ENCODE peak calls at places on chromosomes 7 and 10, in six cellular contexts. One of them, this sample, is unnamed.

GRCh38 chr7:106862317-106863183 is 2.5 kb upstream of the PIK3CG start:
- DNase-seq in heart left ventricle: no peak
- DNase-seq in transverse colon: no peak
- DNase-seq in fibroblast of villous mesenchyme: peak
- DNase-seq in progenitor cell of endocrine pancreas: no peak
- DNase-seq in neural progenitor cell: no peak
- DNase-seq in this sample: no peak

GRCh38 chr10:90884414-90884813 is 12.6 kb downstream of the RPP30 start:
- DNase-seq in heart left ventricle: no peak
- DNase-seq in transverse colon: no peak
- DNase-seq in fibroblast of villous mesenchyme: peak
- DNase-seq in progenitor cell of endocrine pancreas: no peak
- DNase-seq in neural progenitor cell: no peak
- DNase-seq in this sample: no peak

GRCh38 chr7:76047305-76047810 is 442 bp downstream of the STYXL1 start:
- DNase-seq in heart left ventricle: no peak
- DNase-seq in transverse colon: no peak
- DNase-seq in fibroblast of villous mesenchyme: peak
- DNase-seq in progenitor cell of endocrine pancreas: no peak
- DNase-seq in neural progenitor cell: no peak
- DNase-seq in this sample: no peak

GRCh38 chr10:116001266-116001857 is 271.6 kb downstream of the GFRA1 start:
- DNase-seq in heart left ventricle: peak
- DNase-seq in transverse colon: no peak
- DNase-seq in fibroblast of villous mesenchyme: no peak
- DNase-seq in progenitor cell of endocrine pancreas: no peak
- DNase-seq in neural progenitor cell: peak
- DNase-seq in this sample: no peak

GRCh38 chr10:70858759-70859158 is 29.6 kb downstream of the PCBD1 start:
- DNase-seq in heart left ventricle: no peak
- DNase-seq in transverse colon: no peak
- DNase-seq in fibroblast of villous mesenchyme: no peak
- DNase-seq in progenitor cell of endocrine pancreas: no peak
- DNase-seq in neural progenitor cell: no peak
- DNase-seq in this sample: no peak

GRCh38 chr7:73983437-73984164 is 44.4 kb upstream of the ELN start:
- DNase-seq in heart left ventricle: peak
- DNase-seq in transverse colon: no peak
- DNase-seq in fibroblast of villous mesenchyme: peak
- DNase-seq in progenitor cell of endocrine pancreas: no peak
- DNase-seq in neural progenitor cell: no peak
- DNase-seq in this sample: no peak

GRCh38 chr10:123682477-123682876 is 16.3 kb downstream of the GPR26 start:
- DNase-seq in heart left ventricle: no peak
- DNase-seq in transverse colon: no peak
- DNase-seq in fibroblast of villous mesenchyme: no peak
- DNase-seq in progenitor cell of endocrine pancreas: no peak
- DNase-seq in neural progenitor cell: no peak
- DNase-seq in this sample: no peak

GRCh38 chr10:86690231-86690630 is 21.9 kb downstream of the LDB3 start:
- DNase-seq in heart left ventricle: peak
- DNase-seq in transverse colon: no peak
- DNase-seq in fibroblast of villous mesenchyme: no peak
- DNase-seq in progenitor cell of endocrine pancreas: no peak
- DNase-seq in neural progenitor cell: no peak
- DNase-seq in this sample: no peak

GRCh38 chr7:112290065-112290464 is 83.6 kb downstream of the ZNF277 start:
- DNase-seq in heart left ventricle: no peak
- DNase-seq in transverse colon: no peak
- DNase-seq in fibroblast of villous mesenchyme: peak
- DNase-seq in progenitor cell of endocrine pancreas: no peak
- DNase-seq in neural progenitor cell: no peak
- DNase-seq in this sample: no peak

GRCh38 chr10:101831169-101831811 is 12.3 kb downstream of the KCNIP2 start:
- DNase-seq in heart left ventricle: no peak
- DNase-seq in transverse colon: no peak
- DNase-seq in fibroblast of villous mesenchyme: no peak
- DNase-seq in progenitor cell of endocrine pancreas: no peak
- DNase-seq in neural progenitor cell: no peak
- DNase-seq in this sample: no peak

DNA sequence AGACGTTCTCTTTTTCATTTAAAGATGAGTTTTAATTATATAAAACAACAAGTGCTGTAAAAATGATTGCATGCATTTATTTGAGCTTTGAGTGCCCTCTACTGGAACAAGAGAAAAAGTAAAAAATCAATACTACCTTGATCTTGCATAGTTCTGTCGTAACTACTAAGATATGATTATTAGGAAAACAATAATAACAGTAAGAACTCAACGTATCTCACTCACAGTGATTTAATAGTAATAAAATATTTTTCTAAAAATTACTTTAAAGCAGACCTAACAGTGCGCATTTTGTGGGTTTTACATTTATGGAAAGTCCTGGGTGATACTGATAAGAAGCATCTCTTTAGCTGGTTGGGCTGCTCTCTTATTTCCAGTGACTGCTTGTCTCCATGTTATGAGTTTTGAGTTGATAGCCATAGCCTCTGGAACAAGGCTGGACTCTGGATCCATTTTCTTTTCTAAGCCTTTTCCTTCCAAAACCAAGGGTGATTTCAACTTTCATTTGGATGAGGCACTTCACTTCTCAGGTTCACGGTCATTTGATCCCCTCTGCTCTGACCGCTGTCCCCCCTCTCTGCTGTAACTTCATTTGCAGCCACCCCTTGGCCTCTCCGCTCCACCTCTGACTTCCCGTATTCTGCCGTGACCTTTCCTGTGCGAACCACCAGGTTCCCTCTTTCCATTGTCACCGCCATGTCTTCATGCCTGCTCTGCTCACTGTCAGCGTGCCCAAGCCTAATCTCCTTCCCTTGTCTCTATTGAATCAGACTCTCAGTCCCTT is 29.6 kb upstream of the INHBA start:
- DNase-seq in heart left ventricle: no peak
- DNase-seq in transverse colon: no peak
- DNase-seq in fibroblast of villous mesenchyme: no peak
- DNase-seq in progenitor cell of endocrine pancreas: no peak
- DNase-seq in neural progenitor cell: peak
- DNase-seq in this sample: no peak
- TF ChIP-seq CTCF in heart left ventricle: peak
- TF ChIP-seq CTCF in transverse colon: no peak
- TF ChIP-seq CTCF in fibroblast of villous mesenchyme: peak
- TF ChIP-seq CTCF in progenitor cell of endocrine pancreas: peak
- TF ChIP-seq CTCF in neural progenitor cell: peak
- TF ChIP-seq CTCF in this sample: peak

GRCh38 chr10:106722524-106722923 is 442.0 kb downstream of the SORCS1 start:
- DNase-seq in heart left ventricle: no peak
- DNase-seq in transverse colon: peak
- DNase-seq in fibroblast of villous mesenchyme: no peak
- DNase-seq in progenitor cell of endocrine pancreas: no peak
- DNase-seq in neural progenitor cell: no peak
- DNase-seq in this sample: no peak
- TF ChIP-seq CTCF in heart left ventricle: peak
- TF ChIP-seq CTCF in transverse colon: peak
- TF ChIP-seq CTCF in fibroblast of villous mesenchyme: no peak
- TF ChIP-seq CTCF in progenitor cell of endocrine pancreas: peak
- TF ChIP-seq CTCF in neural progenitor cell: peak
- TF ChIP-seq CTCF in this sample: no peak

GRCh38 chr10:32139223-32140073 is 83.2 kb upstream of the KIF5B start:
- DNase-seq in heart left ventricle: peak
- DNase-seq in transverse colon: peak
- DNase-seq in fibroblast of villous mesenchyme: peak
- DNase-seq in progenitor cell of endocrine pancreas: no peak
- DNase-seq in neural progenitor cell: peak
- DNase-seq in this sample: no peak
- TF ChIP-seq CTCF in heart left ventricle: no peak
- TF ChIP-seq CTCF in transverse colon: peak
- TF ChIP-seq CTCF in fibroblast of villous mesenchyme: peak
- TF ChIP-seq CTCF in progenitor cell of endocrine pancreas: no peak
- TF ChIP-seq CTCF in neural progenitor cell: no peak
- TF ChIP-seq CTCF in this sample: no peak

DNA sequence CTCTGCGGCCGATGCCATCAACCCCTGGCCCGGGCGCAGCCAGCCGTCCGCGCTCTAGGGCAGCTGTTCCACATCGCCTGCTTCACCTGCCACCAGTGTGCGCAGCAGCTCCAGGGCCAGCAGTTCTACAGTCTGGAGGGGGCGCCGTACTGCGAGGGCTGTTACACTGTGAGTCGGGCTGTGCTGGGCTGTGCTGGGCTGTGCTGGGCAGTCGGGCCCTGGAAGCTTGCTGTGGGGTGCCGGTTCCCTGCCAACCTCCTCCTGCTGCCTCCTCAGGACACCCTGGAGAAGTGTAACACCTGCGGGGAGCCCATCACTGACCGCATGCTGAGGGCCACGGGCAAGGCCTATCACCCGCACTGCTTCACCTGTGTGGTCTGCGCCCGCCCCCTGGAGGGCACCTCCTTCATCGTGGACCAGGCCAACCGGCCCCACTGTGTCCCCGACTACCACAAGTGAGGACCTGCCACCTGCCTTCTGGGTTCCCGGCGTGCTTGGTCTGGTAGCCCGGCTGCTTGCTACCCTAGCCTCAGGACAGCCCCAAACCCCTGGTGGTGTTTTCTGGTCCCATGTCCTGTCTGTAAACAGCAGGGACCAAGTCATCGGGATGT is 7.5 kb downstream of the ZYX start:
- DNase-seq in heart left ventricle: no peak
- DNase-seq in transverse colon: no peak
- DNase-seq in fibroblast of villous mesenchyme: no peak
- DNase-seq in progenitor cell of endocrine pancreas: no peak
- DNase-seq in neural progenitor cell: no peak
- DNase-seq in this sample: no peak
- TF ChIP-seq CTCF in heart left ventricle: no peak
- TF ChIP-seq CTCF in transverse colon: no peak
- TF ChIP-seq CTCF in fibroblast of villous mesenchyme: no peak
- TF ChIP-seq CTCF in progenitor cell of endocrine pancreas: no peak
- TF ChIP-seq CTCF in neural progenitor cell: no peak
- TF ChIP-seq CTCF in this sample: no peak

GRCh38 chr10:89251417-89252224 is at the start of gene LIPA:
- DNase-seq in heart left ventricle: peak
- DNase-seq in transverse colon: peak
- DNase-seq in fibroblast of villous mesenchyme: peak
- DNase-seq in progenitor cell of endocrine pancreas: peak
- DNase-seq in neural progenitor cell: peak
- DNase-seq in this sample: peak
- TF ChIP-seq CTCF in heart left ventricle: no peak
- TF ChIP-seq CTCF in transverse colon: no peak
- TF ChIP-seq CTCF in fibroblast of villous mesenchyme: no peak
- TF ChIP-seq CTCF in progenitor cell of endocrine pancreas: peak
- TF ChIP-seq CTCF in neural progenitor cell: no peak
- TF ChIP-seq CTCF in this sample: no peak

GRCh38 chr7:134943785-134944400 is 42.4 kb upstream of the AGBL3 start:
- DNase-seq in heart left ventricle: no peak
- DNase-seq in transverse colon: no peak
- DNase-seq in fibroblast of villous mesenchyme: no peak
- DNase-seq in progenitor cell of endocrine pancreas: no peak
- DNase-seq in neural progenitor cell: peak
- DNase-seq in this sample: no peak
- TF ChIP-seq CTCF in heart left ventricle: peak
- TF ChIP-seq CTCF in transverse colon: no peak
- TF ChIP-seq CTCF in fibroblast of villous mesenchyme: peak
- TF ChIP-seq CTCF in progenitor cell of endocrine pancreas: peak
- TF ChIP-seq CTCF in neural progenitor cell: peak
- TF ChIP-seq CTCF in this sample: peak

GRCh38 chr7:138867744-138868143 is 69.7 kb upstream of the ATP6V0A4 start:
- DNase-seq in heart left ventricle: no peak
- DNase-seq in transverse colon: no peak
- DNase-seq in fibroblast of villous mesenchyme: no peak
- DNase-seq in progenitor cell of endocrine pancreas: no peak
- DNase-seq in neural progenitor cell: no peak
- DNase-seq in this sample: no peak

GRCh38 chr7:138866353-138866752 is 68.4 kb upstream of the ATP6V0A4 start:
- DNase-seq in heart left ventricle: no peak
- DNase-seq in transverse colon: no peak
- DNase-seq in fibroblast of villous mesenchyme: no peak
- DNase-seq in progenitor cell of endocrine pancreas: no peak
- DNase-seq in neural progenitor cell: no peak
- DNase-seq in this sample: no peak

GRCh38 chr7:138863931-138864330 is 65.9 kb upstream of the ATP6V0A4 start:
- DNase-seq in heart left ventricle: no peak
- DNase-seq in transverse colon: no peak
- DNase-seq in fibroblast of villous mesenchyme: no peak
- DNase-seq in progenitor cell of endocrine pancreas: no peak
- DNase-seq in neural progenitor cell: no peak
- DNase-seq in this sample: no peak

GRCh38 chr7:138864667-138865066 is 66.7 kb upstream of the ATP6V0A4 start:
- DNase-seq in heart left ventricle: no peak
- DNase-seq in transverse colon: no peak
- DNase-seq in fibroblast of villous mesenchyme: peak
- DNase-seq in progenitor cell of endocrine pancreas: no peak
- DNase-seq in neural progenitor cell: no peak
- DNase-seq in this sample: no peak

DNA sequence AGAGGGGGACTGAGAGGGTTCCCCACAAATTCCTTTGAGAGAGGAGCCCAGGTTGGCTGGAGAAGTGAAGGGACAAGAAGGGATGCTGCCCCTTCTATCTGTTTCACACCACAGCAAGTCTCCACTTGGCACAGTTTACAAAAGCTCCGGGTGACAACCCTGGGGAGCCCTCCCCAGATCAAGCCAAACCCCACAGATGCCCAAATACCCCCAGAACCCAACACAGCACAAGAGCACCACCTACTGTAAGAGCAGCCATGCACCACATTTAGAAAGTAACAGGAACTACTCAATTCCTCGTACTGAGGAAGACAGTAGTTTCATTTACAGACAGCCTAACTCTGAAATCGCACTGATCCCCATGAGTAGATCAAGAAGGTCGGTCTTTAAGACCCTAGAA is 67.8 kb upstream of the ATP6V0A4 start:
- DNase-seq in heart left ventricle: no peak
- DNase-seq in transverse colon: no peak
- DNase-seq in fibroblast of villous mesenchyme: no peak
- DNase-seq in progenitor cell of endocrine pancreas: no peak
- DNase-seq in neural progenitor cell: no peak
- DNase-seq in this sample: no peak
- TF ChIP-seq CTCF in heart left ventricle: no peak
- TF ChIP-seq CTCF in transverse colon: no peak
- TF ChIP-seq CTCF in fibroblast of villous mesenchyme: peak
- TF ChIP-seq CTCF in progenitor cell of endocrine pancreas: no peak
- TF ChIP-seq CTCF in neural progenitor cell: peak
- TF ChIP-seq CTCF in this sample: peak

This sample was measured in D721Med.